ENCODE peak calls at places on chromosomes 16 and 17, in eight cellular contexts. One of them, this sample, is unnamed.

GRCh38 chr17:49514374-49514738 is 19.3 kb downstream of the NGFR start:
- DNase-seq in cardiac muscle cell: peak; percentile 41
- DNase-seq in mesenchymal stem cell: peak; percentile 60
- DNase-seq in adrenal gland: no peak
- DNase-seq in CD4-positive, CD25-positive, alpha-beta regulatory T cell: no peak
- DNase-seq in uterus: no peak
- DNase-seq in PC-9: no peak
- DNase-seq in upper lobe of right lung: no peak
- DNase-seq in this sample: no peak

GRCh38 chr16:55391760-55392375 is 67.9 kb downstream of the IRX6 start:
- DNase-seq in cardiac muscle cell: no peak
- DNase-seq in mesenchymal stem cell: no peak
- DNase-seq in adrenal gland: no peak
- DNase-seq in CD4-positive, CD25-positive, alpha-beta regulatory T cell: no peak
- DNase-seq in uterus: no peak
- DNase-seq in PC-9: no peak
- DNase-seq in upper lobe of right lung: no peak
- DNase-seq in this sample: no peak

GRCh38 chr17:78828470-78829185 is 12.0 kb downstream of the USP36 start:
- DNase-seq in cardiac muscle cell: no peak
- DNase-seq in mesenchymal stem cell: peak; percentile 60
- DNase-seq in adrenal gland: no peak
- DNase-seq in CD4-positive, CD25-positive, alpha-beta regulatory T cell: no peak
- DNase-seq in uterus: no peak
- DNase-seq in PC-9: no peak
- DNase-seq in upper lobe of right lung: no peak
- DNase-seq in this sample: peak; percentile 73

GRCh38 chr16:49441366-49441780 is 67.8 kb downstream of the C16orf78 start:
- DNase-seq in cardiac muscle cell: peak; percentile 52
- DNase-seq in mesenchymal stem cell: no peak
- DNase-seq in adrenal gland: peak; percentile 16
- DNase-seq in CD4-positive, CD25-positive, alpha-beta regulatory T cell: peak; percentile 90
- DNase-seq in uterus: no peak
- DNase-seq in PC-9: no peak
- DNase-seq in upper lobe of right lung: no peak
- DNase-seq in this sample: no peak

GRCh38 chr16:79269211-79269863 is 331.2 kb downstream of the MAF start:
- DNase-seq in cardiac muscle cell: no peak
- DNase-seq in mesenchymal stem cell: no peak
- DNase-seq in adrenal gland: no peak
- DNase-seq in CD4-positive, CD25-positive, alpha-beta regulatory T cell: peak; percentile 87
- DNase-seq in uterus: no peak
- DNase-seq in PC-9: no peak
- DNase-seq in upper lobe of right lung: no peak
- DNase-seq in this sample: no peak

GRCh38 chr16:12436201-12436657 is 367.5 kb downstream of the CPPED1 start:
- DNase-seq in cardiac muscle cell: peak; percentile 5
- DNase-seq in mesenchymal stem cell: no peak
- DNase-seq in adrenal gland: no peak
- DNase-seq in CD4-positive, CD25-positive, alpha-beta regulatory T cell: no peak
- DNase-seq in uterus: no peak
- DNase-seq in PC-9: no peak
- DNase-seq in upper lobe of right lung: no peak
- DNase-seq in this sample: no peak

GRCh38 chr17:80026359-80027042 is 9.2 kb downstream of the TBC1D16 start:
- DNase-seq in cardiac muscle cell: no peak
- DNase-seq in mesenchymal stem cell: no peak
- DNase-seq in adrenal gland: no peak
- DNase-seq in CD4-positive, CD25-positive, alpha-beta regulatory T cell: no peak
- DNase-seq in uterus: no peak
- DNase-seq in PC-9: no peak
- DNase-seq in upper lobe of right lung: no peak
- DNase-seq in this sample: no peak

GRCh38 chr17:82959990-82960418 is 119.4 kb upstream of the METRNL start:
- DNase-seq in cardiac muscle cell: no peak
- DNase-seq in mesenchymal stem cell: no peak
- DNase-seq in adrenal gland: no peak
- DNase-seq in CD4-positive, CD25-positive, alpha-beta regulatory T cell: no peak
- DNase-seq in uterus: no peak
- DNase-seq in PC-9: no peak
- DNase-seq in upper lobe of right lung: peak; percentile 60
- DNase-seq in this sample: no peak

GRCh38 chr16:86515780-86516617 is 5.7 kb downstream of the FOXF1 start:
- DNase-seq in cardiac muscle cell: peak; percentile 62
- DNase-seq in mesenchymal stem cell: peak; percentile 50
- DNase-seq in adrenal gland: no peak
- DNase-seq in CD4-positive, CD25-positive, alpha-beta regulatory T cell: no peak
- DNase-seq in uterus: no peak
- DNase-seq in PC-9: no peak
- DNase-seq in upper lobe of right lung: no peak
- DNase-seq in this sample: no peak

GRCh38 chr17:27539794-27540193 is 83.5 kb downstream of the KSR1 start:
- DNase-seq in cardiac muscle cell: no peak
- DNase-seq in mesenchymal stem cell: no peak
- DNase-seq in adrenal gland: no peak
- DNase-seq in CD4-positive, CD25-positive, alpha-beta regulatory T cell: no peak
- DNase-seq in uterus: no peak
- DNase-seq in PC-9: no peak
- DNase-seq in upper lobe of right lung: no peak
- DNase-seq in this sample: no peak

GRCh38 chr16:80614908-80615696 is 74.3 kb downstream of the DYNLRB2 start:
- DNase-seq in cardiac muscle cell: no peak
- DNase-seq in mesenchymal stem cell: peak; percentile 4
- DNase-seq in adrenal gland: no peak
- DNase-seq in CD4-positive, CD25-positive, alpha-beta regulatory T cell: no peak
- DNase-seq in uterus: no peak
- DNase-seq in PC-9: no peak
- DNase-seq in upper lobe of right lung: no peak
- DNase-seq in this sample: peak; percentile 92

GRCh38 chr17:78667091-78667490 is 89.9 kb upstream of the DNAH17 start:
- DNase-seq in cardiac muscle cell: no peak
- DNase-seq in mesenchymal stem cell: no peak
- DNase-seq in adrenal gland: no peak
- DNase-seq in CD4-positive, CD25-positive, alpha-beta regulatory T cell: no peak
- DNase-seq in uterus: no peak
- DNase-seq in PC-9: no peak
- DNase-seq in upper lobe of right lung: peak; percentile 51
- DNase-seq in this sample: no peak

GRCh38 chr16:21626659-21627277 is 25.6 kb downstream of the IGSF6 start:
- DNase-seq in cardiac muscle cell: peak; percentile 33
- DNase-seq in mesenchymal stem cell: peak; percentile 95
- DNase-seq in adrenal gland: peak; percentile 45
- DNase-seq in CD4-positive, CD25-positive, alpha-beta regulatory T cell: peak; percentile 75
- DNase-seq in uterus: peak; percentile 63
- DNase-seq in PC-9: peak; percentile 34
- DNase-seq in upper lobe of right lung: no peak
- DNase-seq in this sample: peak; percentile 84

GRCh38 chr16:78405833-78406232 is 306.4 kb downstream of the WWOX start:
- DNase-seq in cardiac muscle cell: no peak
- DNase-seq in mesenchymal stem cell: no peak
- DNase-seq in adrenal gland: no peak
- DNase-seq in CD4-positive, CD25-positive, alpha-beta regulatory T cell: no peak
- DNase-seq in uterus: no peak
- DNase-seq in PC-9: no peak
- DNase-seq in upper lobe of right lung: no peak
- DNase-seq in this sample: no peak

GRCh38 chr17:77049440-77049839 is 91.3 kb upstream of the SEC14L1 start:
- DNase-seq in cardiac muscle cell: peak; percentile 64
- DNase-seq in mesenchymal stem cell: no peak
- DNase-seq in adrenal gland: no peak
- DNase-seq in CD4-positive, CD25-positive, alpha-beta regulatory T cell: no peak
- DNase-seq in uterus: no peak
- DNase-seq in PC-9: no peak
- DNase-seq in upper lobe of right lung: no peak
- DNase-seq in this sample: no peak

DNA sequence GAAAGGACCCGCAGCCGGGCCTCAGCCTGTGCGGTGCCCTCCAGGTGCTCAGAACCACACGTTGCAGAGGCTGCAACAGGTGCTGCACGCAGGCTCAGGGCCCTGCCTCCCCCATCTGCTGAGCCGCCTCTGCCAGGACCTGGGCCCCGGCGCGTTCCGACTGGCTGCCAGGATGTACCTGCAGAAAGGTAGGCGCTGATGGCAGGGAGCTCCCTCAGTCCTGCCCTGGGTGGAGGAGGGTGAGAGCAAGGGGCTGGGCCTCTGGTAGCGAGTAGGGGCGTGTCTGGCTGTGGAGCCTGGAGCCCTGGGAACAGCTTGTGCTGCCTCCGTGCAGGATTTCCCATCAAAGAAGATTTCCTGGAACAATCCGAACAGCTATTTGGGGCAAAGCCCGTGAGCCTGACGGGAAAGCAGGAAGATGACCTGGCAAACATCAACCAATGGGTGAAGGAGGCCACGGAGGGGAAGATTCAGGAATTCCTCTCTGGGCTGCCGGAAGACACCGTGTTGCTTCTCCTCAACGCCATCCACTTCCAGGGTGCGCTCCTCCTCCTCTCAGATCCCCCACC is 4.4 kb downstream of the SERPINF2 start:
- DNase-seq in cardiac muscle cell: no peak
- DNase-seq in mesenchymal stem cell: no peak
- DNase-seq in adrenal gland: no peak
- DNase-seq in CD4-positive, CD25-positive, alpha-beta regulatory T cell: no peak
- DNase-seq in uterus: peak; percentile 70
- DNase-seq in PC-9: no peak
- DNase-seq in upper lobe of right lung: peak; percentile 94
- DNase-seq in this sample: no peak
- H3K27ac ChIP-seq in cardiac muscle cell: no peak overlapping the region
- H3K27ac ChIP-seq in mesenchymal stem cell: no peak overlapping the region
- H3K27ac ChIP-seq in adrenal gland: no peak overlapping the region
- H3K27ac ChIP-seq in CD4-positive, CD25-positive, alpha-beta regulatory T cell: no peak overlapping the region
- H3K27ac ChIP-seq in uterus: peak overlapping the region; percentile 55
- H3K27ac ChIP-seq in PC-9: no peak overlapping the region
- H3K27ac ChIP-seq in upper lobe of right lung: peak overlapping the region; percentile 78
- H3K27ac ChIP-seq in this sample: no peak overlapping the region

GRCh38 chr16:31893824-31894223 is 20.2 kb downstream of the ZNF267 start:
- DNase-seq in cardiac muscle cell: no peak
- DNase-seq in mesenchymal stem cell: no peak
- DNase-seq in adrenal gland: no peak
- DNase-seq in CD4-positive, CD25-positive, alpha-beta regulatory T cell: no peak
- DNase-seq in uterus: no peak
- DNase-seq in PC-9: no peak
- DNase-seq in upper lobe of right lung: no peak
- DNase-seq in this sample: no peak

GRCh38 chr16:31886227-31886626 is 12.6 kb downstream of the ZNF267 start:
- DNase-seq in cardiac muscle cell: no peak
- DNase-seq in mesenchymal stem cell: no peak
- DNase-seq in adrenal gland: no peak
- DNase-seq in CD4-positive, CD25-positive, alpha-beta regulatory T cell: no peak
- DNase-seq in uterus: no peak
- DNase-seq in PC-9: no peak
- DNase-seq in upper lobe of right lung: no peak
- DNase-seq in this sample: no peak

GRCh38 chr16:31888735-31889134 is 15.1 kb downstream of the ZNF267 start:
- DNase-seq in cardiac muscle cell: no peak
- DNase-seq in mesenchymal stem cell: no peak
- DNase-seq in adrenal gland: no peak
- DNase-seq in CD4-positive, CD25-positive, alpha-beta regulatory T cell: no peak
- DNase-seq in uterus: no peak
- DNase-seq in PC-9: no peak
- DNase-seq in upper lobe of right lung: no peak
- DNase-seq in this sample: no peak
- H3K36me3 ChIP-seq in cardiac muscle cell: peaks cover 29% of the 10 kb centered on the region
- H3K36me3 ChIP-seq in mesenchymal stem cell: peaks cover 100% of the 10 kb centered on the region
- H3K36me3 ChIP-seq in adrenal gland: no peaks in the 10 kb centered on the region
- H3K36me3 ChIP-seq in CD4-positive, CD25-positive, alpha-beta regulatory T cell: peaks cover 99% of the 10 kb centered on the region
- H3K36me3 ChIP-seq in uterus: no peaks in the 10 kb centered on the region
- H3K36me3 ChIP-seq in PC-9: peaks cover 91% of the 10 kb centered on the region
- H3K36me3 ChIP-seq in upper lobe of right lung: peaks cover 53% of the 10 kb centered on the region
- H3K36me3 ChIP-seq in this sample: peaks cover 47% of the 10 kb centered on the region

GRCh38 chr16:89370601-89371000 is 119.8 kb downstream of the ANKRD11 start:
- DNase-seq in cardiac muscle cell: no peak
- DNase-seq in mesenchymal stem cell: no peak
- DNase-seq in adrenal gland: no peak
- DNase-seq in CD4-positive, CD25-positive, alpha-beta regulatory T cell: no peak
- DNase-seq in uterus: no peak
- DNase-seq in PC-9: no peak
- DNase-seq in upper lobe of right lung: no peak
- DNase-seq in this sample: no peak
- H3K27ac ChIP-seq in cardiac muscle cell: no peak overlapping the region
- H3K27ac ChIP-seq in mesenchymal stem cell: no peak overlapping the region
- H3K27ac ChIP-seq in adrenal gland: no peak overlapping the region
- H3K27ac ChIP-seq in CD4-positive, CD25-positive, alpha-beta regulatory T cell: no peak overlapping the region
- H3K27ac ChIP-seq in uterus: no peak overlapping the region
- H3K27ac ChIP-seq in PC-9: no peak overlapping the region
- H3K27ac ChIP-seq in upper lobe of right lung: no peak overlapping the region
- H3K27ac ChIP-seq in this sample: peak overlapping the region; percentile 75

GRCh38 chr16:35562471-35562870 is 2103.1 kb downstream of the TP53TG3F start:
- DNase-seq in cardiac muscle cell: no peak
- DNase-seq in mesenchymal stem cell: no peak
- DNase-seq in adrenal gland: no peak
- DNase-seq in CD4-positive, CD25-positive, alpha-beta regulatory T cell: no peak
- DNase-seq in uterus: no peak
- DNase-seq in PC-9: no peak
- DNase-seq in upper lobe of right lung: no peak
- DNase-seq in this sample: no peak

GRCh38 chr16:35565626-35566025 is 2106.2 kb downstream of the TP53TG3F start:
- DNase-seq in cardiac muscle cell: no peak
- DNase-seq in mesenchymal stem cell: no peak
- DNase-seq in adrenal gland: no peak
- DNase-seq in CD4-positive, CD25-positive, alpha-beta regulatory T cell: no peak
- DNase-seq in uterus: no peak
- DNase-seq in PC-9: no peak
- DNase-seq in upper lobe of right lung: no peak
- DNase-seq in this sample: no peak

GRCh38 chr16:35564889-35565288 is 2105.5 kb downstream of the TP53TG3F start:
- DNase-seq in cardiac muscle cell: no peak
- DNase-seq in mesenchymal stem cell: no peak
- DNase-seq in adrenal gland: no peak
- DNase-seq in CD4-positive, CD25-positive, alpha-beta regulatory T cell: no peak
- DNase-seq in uterus: no peak
- DNase-seq in PC-9: no peak
- DNase-seq in upper lobe of right lung: no peak
- DNase-seq in this sample: no peak

GRCh38 chr16:35562919-35563318 is 2103.5 kb downstream of the TP53TG3F start:
- DNase-seq in cardiac muscle cell: no peak
- DNase-seq in mesenchymal stem cell: no peak
- DNase-seq in adrenal gland: no peak
- DNase-seq in CD4-positive, CD25-positive, alpha-beta regulatory T cell: no peak
- DNase-seq in uterus: no peak
- DNase-seq in PC-9: no peak
- DNase-seq in upper lobe of right lung: no peak
- DNase-seq in this sample: no peak

DNA sequence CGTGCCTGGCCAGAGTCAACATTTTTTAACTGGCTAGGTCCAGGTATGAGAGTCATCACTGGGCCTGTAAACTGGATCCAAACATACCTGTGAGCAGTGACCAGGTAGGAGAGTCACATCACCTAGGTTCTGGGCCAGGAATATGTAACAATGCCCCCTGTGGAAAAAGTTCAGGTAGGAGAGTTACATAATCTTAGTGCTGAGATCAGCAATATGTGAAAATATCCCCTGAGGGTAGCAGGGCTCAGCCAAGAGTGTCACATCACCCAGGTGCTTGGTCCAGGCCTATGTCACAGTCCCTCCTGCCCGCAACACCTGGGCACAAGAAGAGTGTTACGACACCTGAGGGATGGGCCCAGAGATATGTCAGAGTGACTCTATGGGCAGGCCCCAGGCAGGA is 2104.7 kb downstream of the TP53TG3F start:
- DNase-seq in cardiac muscle cell: no peak
- DNase-seq in mesenchymal stem cell: no peak
- DNase-seq in adrenal gland: no peak
- DNase-seq in CD4-positive, CD25-positive, alpha-beta regulatory T cell: no peak
- DNase-seq in uterus: no peak
- DNase-seq in PC-9: no peak
- DNase-seq in upper lobe of right lung: no peak
- DNase-seq in this sample: no peak
- H3K36me3 ChIP-seq in cardiac muscle cell: no peaks in the 10 kb centered on the region
- H3K36me3 ChIP-seq in mesenchymal stem cell: no peaks in the 10 kb centered on the region
- H3K36me3 ChIP-seq in adrenal gland: no peaks in the 10 kb centered on the region
- H3K36me3 ChIP-seq in CD4-positive, CD25-positive, alpha-beta regulatory T cell: no peaks in the 10 kb centered on the region
- H3K36me3 ChIP-seq in uterus: no peaks in the 10 kb centered on the region
- H3K36me3 ChIP-seq in PC-9: no peaks in the 10 kb centered on the region
- H3K36me3 ChIP-seq in upper lobe of right lung: no peaks in the 10 kb centered on the region
- H3K36me3 ChIP-seq in this sample: no peaks in the 10 kb centered on the region

This sample was measured in brain microvascular endothelial cell.